ENCODE peak calls at places on chromosomes 16 and 17, in four cellular contexts. J is K562, B is HCT116, G is HepG2. E is an unnamed sample.

GRCh38 chr16:65032397-65032796 is 89.5 kb downstream of the CDH11 start:
- DNase-seq in B (no peak), G (no peak), J (no peak), E (no peak)

GRCh38 chr17:34226011-34226410 is 29.1 kb upstream of the CCL2 start:
- DNase-seq in J (no peak), G (no peak), B (no peak), E (no peak)

GRCh38 chr17:11719203-11719602 is 120.9 kb downstream of the DNAH9 start:
- DNase-seq in B (no peak), G (no peak), J (no peak), E (no peak)

GRCh38 chr17:44628234-44629188 is 27.8 kb upstream of the MEIOC start:
- DNase-seq in B (no peak), G (peak; percentile 29), J (peak; percentile 8), E (no peak)

GRCh38 chr17:29546085-29546484 is 20.8 kb downstream of the ABHD15 start:
- DNase-seq in J (peak; percentile 25), B (no peak), G (no peak), E (no peak)

GRCh38 chr17:81080056-81080455 is 45.1 kb downstream of the BAIAP2 start:
- DNase-seq in G (no peak), B (no peak), J (no peak), E (no peak)

GRCh38 chr17:1091885-1092284 is 87.9 kb downstream of the ABR start:
- DNase-seq in B (no peak), J (no peak), G (no peak), E (no peak)

GRCh38 chr17:31052187-31052889 is 42.4 kb upstream of the NF1 start:
- DNase-seq in J (peak; percentile 61), G (peak; percentile 35), B (peak; percentile 42), E (no peak)

GRCh38 chr16:84514874-84515835 is 10.7 kb upstream of the MEAK7 start:
- DNase-seq in B (no peak), J (no peak), G (peak; percentile 85), E (no peak)

GRCh38 chr17:46013502-46014165 is 14.6 kb downstream of the STH start:
- DNase-seq in G (peak; percentile 82), J (no peak), B (no peak), E (no peak)

GRCh38 chr17:41784207-41784744 is 2.2 kb downstream of the JUP start:
- DNase-seq in B (peak; percentile 69), J (peak; percentile 89), G (no peak), E (no peak)

GRCh38 chr17:78873519-78874340 is 29.3 kb downstream of the CEP295NL start:
- DNase-seq in G (no peak), B (no peak), J (no peak), E (no peak)

GRCh38 chr17:44688675-44689491 is 693 bp downstream of the CCDC43 start:
- DNase-seq in J (no peak), G (peak; percentile 22), B (no peak), E (no peak)

GRCh38 chr17:50046667-50047066 is 9.2 kb upstream of the ITGA3 start:
- DNase-seq in G (no peak), J (no peak), B (no peak), E (no peak)

GRCh38 chr17:63753215-63753614 is 11.6 kb upstream of the STRADA start:
- DNase-seq in B (no peak), G (no peak), J (no peak), E (no peak)

GRCh38 chr16:70765491-70765890 is 35.5 kb downstream of the VAC14 start:
- DNase-seq in B (no peak), J (no peak), G (no peak), E (no peak)

GRCh38 chr16:31699601-31700000 is 171.9 kb downstream of the AHSP start:
- DNase-seq in B (no peak), G (no peak), J (no peak), E (no peak)

GRCh38 chr16:78184554-78185183 is 85.2 kb downstream of the WWOX start:
- DNase-seq in B (no peak), J (no peak), G (peak; percentile 68), E (no peak)

GRCh38 chr17:78532922-78533640 is 44.1 kb downstream of the DNAH17 start:
- DNase-seq in B (peak; percentile 27), J (no peak), G (no peak), E (no peak)

GRCh38 chr17:57899391-57899790 is 49.5 kb upstream of the MRPS23 start:
- DNase-seq in G (no peak), J (no peak), B (no peak), E (no peak)

GRCh38 chr17:58831780-58832179 is 76.1 kb downstream of the PPM1E start:
- DNase-seq in J (no peak), G (no peak), B (no peak), E (no peak)

GRCh38 chr17:31130286-31131224 is 35.8 kb downstream of the NF1 start:
- DNase-seq in G (no peak), B (no peak), J (no peak), E (no peak)

GRCh38 chr17:63701477-63702222 is 1.7 kb upstream of the LIMD2 start:
- DNase-seq in G (no peak), B (no peak), J (peak; percentile 41), E (no peak)

GRCh38 chr17:2087597-2088211 is 32.8 kb downstream of the HIC1 start:
- DNase-seq in B (no peak), J (no peak), G (no peak), E (no peak)

GRCh38 chr17:79861371-79862216 is 22.4 kb upstream of the CBX4 start:
- DNase-seq in J (no peak), G (no peak), B (no peak), E (no peak)

GRCh38 chr16:49876716-49877129 is 20.8 kb upstream of the ZNF423 start:
- DNase-seq in G (no peak), B (no peak), J (peak; percentile 92), E (no peak)

GRCh38 chr16:20620003-20620402 is 43.8 kb upstream of the ACSM2B start:
- DNase-seq in G (no peak), B (no peak), J (no peak), E (no peak)

GRCh38 chr17:37220609-37220953 is 155.2 kb upstream of the C17orf78 start:
- DNase-seq in B (peak; percentile 2), J (no peak), G (no peak), E (no peak)
- TF ChIP-seq TCF7L2 in B (no peak), J (no peak), G (no peak), E (no peak)

DNA sequence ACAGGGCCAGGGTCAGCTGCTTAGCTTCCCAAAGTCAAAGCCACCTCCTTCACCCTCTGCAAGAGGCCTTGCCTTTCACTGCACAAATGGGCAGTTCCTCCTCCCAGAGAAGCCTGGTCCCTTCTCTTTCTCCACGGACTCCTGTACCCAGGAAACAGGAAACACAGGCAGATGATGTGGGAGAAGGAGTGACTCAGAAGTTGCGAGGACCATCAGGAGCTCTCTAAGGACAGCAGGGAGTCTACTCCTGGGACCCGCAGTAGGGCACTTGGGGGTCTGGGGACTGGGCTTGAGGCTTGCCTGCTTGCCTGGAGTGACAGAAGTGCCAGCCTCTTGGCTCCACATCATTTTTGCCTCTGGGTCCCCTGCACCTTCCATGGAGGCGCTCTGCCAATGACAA is 47.4 kb upstream of the KSR1 start:
- DNase-seq in G (no peak), B (no peak), J (no peak), E (no peak)
- TF ChIP-seq TCF7L2 in G (no peak), B (no peak), J (no peak), E (no peak)

GRCh38 chr16:74896389-74897370 is 88.2 kb downstream of the WDR59 start:
- DNase-seq in J (peak; percentile 25), G (no peak), B (peak; percentile 27), E (peak; percentile 33)
- TF ChIP-seq TCF7L2 in J (no peak), G (no peak), B (no peak), E (no peak)

DNA sequence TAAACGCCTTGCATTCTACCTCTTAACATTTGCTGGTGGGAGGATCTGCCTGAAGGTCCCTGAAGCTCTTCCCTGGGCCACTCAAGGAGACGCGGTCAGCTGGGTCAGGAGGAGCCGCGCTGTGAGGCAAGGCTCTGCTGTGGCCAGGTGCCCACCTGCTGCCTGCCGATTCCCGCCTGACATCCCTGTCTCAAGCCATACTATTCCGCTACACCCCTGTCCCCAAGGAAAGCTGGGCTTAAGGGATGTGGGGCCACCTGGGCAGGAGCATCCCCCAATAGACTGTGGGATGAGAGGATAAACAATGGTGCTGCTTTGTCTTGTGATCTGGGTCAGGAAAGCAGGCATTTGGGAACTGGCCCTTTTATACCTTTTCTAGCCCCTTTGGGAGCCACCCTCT is 5.1 kb downstream of the TPPP3 start:
- DNase-seq in J (no peak), B (no peak), G (no peak), E (no peak)
- TF ChIP-seq TCF7L2 in J (no peak), B (no peak), G (no peak), E (no peak)